ENCODE peak calls at places on chromosomes 1 and 21, in four cellular contexts. N is H54, I is GM13977, Y is AG04450. P is an unnamed sample.
A peak's percentile ranks its signal among the peaks of the same experiment; 100 is the strongest.

GRCh38 chr1:16242556-16243407 is 5.8 kb upstream of the CPLANE2 start:
- DNase-seq in N (no peak), I (no peak), Y (no peak), P (no peak)

GRCh38 chr1:30143517-30143916 is 579.9 kb downstream of the MATN1 start:
- DNase-seq in N (no peak), I (no peak), Y (no peak), P (no peak)

GRCh38 chr1:212699104-212699838 is 369 bp downstream of the BATF3 start:
- DNase-seq in N (peak; percentile 71), I (peak; percentile 72), Y (no peak), P (no peak)

GRCh38 chr1:184416476-184416875 is 29.6 kb downstream of the C1orf21 start:
- DNase-seq in N (no peak), I (no peak), Y (no peak), P (no peak)

GRCh38 chr21:36059823-36060158 is 535 bp downstream of the SETD4 start:
- DNase-seq in N (peak; percentile 63), I (no peak), Y (no peak), P (no peak)

GRCh38 chr1:51534447-51534846 is 15.4 kb upstream of the EPS15 start:
- DNase-seq in N (no peak), I (no peak), Y (no peak), P (no peak)

GRCh38 chr1:204323887-204324286 is 35.8 kb downstream of the PLEKHA6 start:
- DNase-seq in N (peak; percentile 29), I (no peak), Y (no peak), P (no peak)

GRCh38 chr1:112517646-112518045 is 8.9 kb downstream of the WNT2B start:
- DNase-seq in N (no peak), I (no peak), Y (no peak), P (no peak)

GRCh38 chr1:172398193-172398592 is 22.3 kb upstream of the C1orf105 start:
- DNase-seq in N (no peak), I (no peak), Y (no peak), P (no peak)

GRCh38 chr1:40045766-40046165 is 5.2 kb downstream of the CAP1 start:
- DNase-seq in N (no peak), I (no peak), Y (no peak), P (no peak)

GRCh38 chr1:18923721-18924610 is 21.6 kb upstream of the ALDH4A1 start:
- DNase-seq in N (no peak), I (no peak), Y (no peak), P (no peak)

P was measured in substantia nigra.